ENCODE peak calls at places on chromosomes 1 and 21, in eight cellular contexts. One of them, this sample, is unnamed.

GRCh38 chr1:161502641-161503393 is 2.4 kb upstream of the FCGR2A start:
- DNase-seq in cardiac fibroblast: peak; percentile 57
- DNase-seq in mesenchymal stem cell: peak; percentile 54
- DNase-seq in small intestine: no peak
- DNase-seq in T follicular helper cell: no peak
- DNase-seq in glomerular endothelial cell: no peak
- DNase-seq in NCI-H1092 treated with DMSO at 0.1 percent for 48 hours: no peak
- DNase-seq in RPMI8226: no peak
- DNase-seq in this sample: peak; percentile 17

GRCh38 chr1:160542303-160542945 is 19.4 kb upstream of the SLAMF6 start:
- DNase-seq in cardiac fibroblast: no peak
- DNase-seq in NCI-H1092 treated with DMSO at 0.1 percent for 48 hours: no peak
- DNase-seq in glomerular endothelial cell: no peak
- DNase-seq in T follicular helper cell: no peak
- DNase-seq in RPMI8226: no peak
- DNase-seq in small intestine: peak; percentile 89
- DNase-seq in mesenchymal stem cell: peak; percentile 8
- DNase-seq in this sample: no peak

GRCh38 chr1:169326644-169327316 is 40.8 kb downstream of the NME7 start:
- DNase-seq in mesenchymal stem cell: peak; percentile 29
- DNase-seq in small intestine: peak; percentile 42
- DNase-seq in RPMI8226: no peak
- DNase-seq in T follicular helper cell: no peak
- DNase-seq in NCI-H1092 treated with DMSO at 0.1 percent for 48 hours: no peak
- DNase-seq in glomerular endothelial cell: peak; percentile 39
- DNase-seq in cardiac fibroblast: peak; percentile 51
- DNase-seq in this sample: peak; percentile 57

GRCh38 chr21:31905444-31906400 is 32.9 kb downstream of the HUNK start:
- DNase-seq in glomerular endothelial cell: no peak
- DNase-seq in T follicular helper cell: no peak
- DNase-seq in NCI-H1092 treated with DMSO at 0.1 percent for 48 hours: no peak
- DNase-seq in mesenchymal stem cell: no peak
- DNase-seq in cardiac fibroblast: no peak
- DNase-seq in small intestine: no peak
- DNase-seq in RPMI8226: no peak
- DNase-seq in this sample: peak; percentile 59

GRCh38 chr1:162384601-162385279 is 3.2 kb downstream of the C1orf226 start:
- DNase-seq in NCI-H1092 treated with DMSO at 0.1 percent for 48 hours: no peak
- DNase-seq in mesenchymal stem cell: no peak
- DNase-seq in T follicular helper cell: no peak
- DNase-seq in RPMI8226: no peak
- DNase-seq in small intestine: no peak
- DNase-seq in cardiac fibroblast: no peak
- DNase-seq in glomerular endothelial cell: no peak
- DNase-seq in this sample: no peak

GRCh38 chr1:201014816-201015200 is 8.7 kb downstream of the KIF21B start:
- DNase-seq in T follicular helper cell: no peak
- DNase-seq in NCI-H1092 treated with DMSO at 0.1 percent for 48 hours: no peak
- DNase-seq in mesenchymal stem cell: no peak
- DNase-seq in small intestine: no peak
- DNase-seq in glomerular endothelial cell: no peak
- DNase-seq in cardiac fibroblast: no peak
- DNase-seq in RPMI8226: no peak
- DNase-seq in this sample: no peak

GRCh38 chr1:22207605-22208264 is 64.8 kb upstream of the WNT4 start:
- DNase-seq in small intestine: no peak
- DNase-seq in mesenchymal stem cell: no peak
- DNase-seq in cardiac fibroblast: no peak
- DNase-seq in RPMI8226: no peak
- DNase-seq in NCI-H1092 treated with DMSO at 0.1 percent for 48 hours: peak; percentile 86
- DNase-seq in T follicular helper cell: no peak
- DNase-seq in glomerular endothelial cell: no peak
- DNase-seq in this sample: no peak

GRCh38 chr1:85629532-85629920 is 49.0 kb downstream of the CCN1 start:
- DNase-seq in NCI-H1092 treated with DMSO at 0.1 percent for 48 hours: no peak
- DNase-seq in RPMI8226: no peak
- DNase-seq in glomerular endothelial cell: no peak
- DNase-seq in mesenchymal stem cell: peak; percentile 75
- DNase-seq in cardiac fibroblast: peak; percentile 57
- DNase-seq in small intestine: no peak
- DNase-seq in T follicular helper cell: no peak
- DNase-seq in this sample: peak; percentile 31

GRCh38 chr1:74193908-74194307 is 4.1 kb downstream of the LRRIQ3 start:
- DNase-seq in mesenchymal stem cell: peak; percentile 39
- DNase-seq in small intestine: no peak
- DNase-seq in glomerular endothelial cell: no peak
- DNase-seq in cardiac fibroblast: peak; percentile 59
- DNase-seq in T follicular helper cell: no peak
- DNase-seq in NCI-H1092 treated with DMSO at 0.1 percent for 48 hours: no peak
- DNase-seq in RPMI8226: no peak
- DNase-seq in this sample: peak; percentile 30

GRCh38 chr1:188689542-188689941 is 1788.1 kb downstream of the BRINP3 start:
- DNase-seq in small intestine: no peak
- DNase-seq in T follicular helper cell: no peak
- DNase-seq in mesenchymal stem cell: peak; percentile 14
- DNase-seq in NCI-H1092 treated with DMSO at 0.1 percent for 48 hours: peak; percentile 7
- DNase-seq in glomerular endothelial cell: no peak
- DNase-seq in cardiac fibroblast: no peak
- DNase-seq in RPMI8226: no peak
- DNase-seq in this sample: peak; percentile 18

GRCh38 chr1:162276493-162276892 is 100.2 kb downstream of the SPATA46 start:
- DNase-seq in NCI-H1092 treated with DMSO at 0.1 percent for 48 hours: peak; percentile 32
- DNase-seq in small intestine: peak; percentile 59
- DNase-seq in RPMI8226: peak; percentile 20
- DNase-seq in cardiac fibroblast: peak; percentile 61
- DNase-seq in T follicular helper cell: no peak
- DNase-seq in glomerular endothelial cell: peak; percentile 23
- DNase-seq in mesenchymal stem cell: peak; percentile 43
- DNase-seq in this sample: no peak

GRCh38 chr1:159071970-159072582 is 4.5 kb downstream of the AIM2 start:
- DNase-seq in T follicular helper cell: no peak
- DNase-seq in NCI-H1092 treated with DMSO at 0.1 percent for 48 hours: peak; percentile 29
- DNase-seq in small intestine: peak; percentile 56
- DNase-seq in mesenchymal stem cell: peak; percentile 74
- DNase-seq in cardiac fibroblast: peak; percentile 84
- DNase-seq in RPMI8226: peak; percentile 61
- DNase-seq in glomerular endothelial cell: peak; percentile 61
- DNase-seq in this sample: peak; percentile 43

GRCh38 chr21:44870748-44871495 is 2.6 kb downstream of the PTTG1IP start:
- DNase-seq in RPMI8226: no peak
- DNase-seq in cardiac fibroblast: peak; percentile 22
- DNase-seq in T follicular helper cell: no peak
- DNase-seq in glomerular endothelial cell: no peak
- DNase-seq in NCI-H1092 treated with DMSO at 0.1 percent for 48 hours: no peak
- DNase-seq in small intestine: peak; percentile 39
- DNase-seq in mesenchymal stem cell: peak; percentile 64
- DNase-seq in this sample: peak; percentile 26

GRCh38 chr1:224457782-224458144 is 23.2 kb upstream of the WDR26 start:
- DNase-seq in NCI-H1092 treated with DMSO at 0.1 percent for 48 hours: no peak
- DNase-seq in small intestine: no peak
- DNase-seq in RPMI8226: no peak
- DNase-seq in T follicular helper cell: no peak
- DNase-seq in cardiac fibroblast: no peak
- DNase-seq in mesenchymal stem cell: no peak
- DNase-seq in glomerular endothelial cell: no peak
- DNase-seq in this sample: no peak

GRCh38 chr1:76095800-76096199 is 21.3 kb downstream of the ST6GALNAC3 start:
- DNase-seq in small intestine: no peak
- DNase-seq in NCI-H1092 treated with DMSO at 0.1 percent for 48 hours: no peak
- DNase-seq in RPMI8226: no peak
- DNase-seq in cardiac fibroblast: no peak
- DNase-seq in mesenchymal stem cell: no peak
- DNase-seq in T follicular helper cell: no peak
- DNase-seq in glomerular endothelial cell: no peak
- DNase-seq in this sample: no peak

GRCh38 chr1:201585099-201585498 is 46.2 kb downstream of the NAV1 start:
- DNase-seq in cardiac fibroblast: peak; percentile 57
- DNase-seq in RPMI8226: no peak
- DNase-seq in T follicular helper cell: no peak
- DNase-seq in small intestine: no peak
- DNase-seq in mesenchymal stem cell: peak; percentile 87
- DNase-seq in NCI-H1092 treated with DMSO at 0.1 percent for 48 hours: no peak
- DNase-seq in glomerular endothelial cell: no peak
- DNase-seq in this sample: peak; percentile 67

GRCh38 chr1:152165291-152166077 is 6.5 kb upstream of the RPTN start:
- DNase-seq in mesenchymal stem cell: no peak
- DNase-seq in glomerular endothelial cell: no peak
- DNase-seq in cardiac fibroblast: no peak
- DNase-seq in T follicular helper cell: no peak
- DNase-seq in small intestine: no peak
- DNase-seq in RPMI8226: no peak
- DNase-seq in NCI-H1092 treated with DMSO at 0.1 percent for 48 hours: no peak
- DNase-seq in this sample: no peak

GRCh38 chr1:228809621-228810313 is 74.5 kb downstream of the RHOU start:
- DNase-seq in RPMI8226: no peak
- DNase-seq in small intestine: peak; percentile 89
- DNase-seq in T follicular helper cell: no peak
- DNase-seq in mesenchymal stem cell: no peak
- DNase-seq in glomerular endothelial cell: no peak
- DNase-seq in NCI-H1092 treated with DMSO at 0.1 percent for 48 hours: no peak
- DNase-seq in cardiac fibroblast: no peak
- DNase-seq in this sample: no peak

GRCh38 chr1:207808911-207809555 is 57.2 kb downstream of the CD46 start:
- DNase-seq in glomerular endothelial cell: no peak
- DNase-seq in NCI-H1092 treated with DMSO at 0.1 percent for 48 hours: no peak
- DNase-seq in RPMI8226: no peak
- DNase-seq in mesenchymal stem cell: no peak
- DNase-seq in T follicular helper cell: no peak
- DNase-seq in small intestine: no peak
- DNase-seq in cardiac fibroblast: no peak
- DNase-seq in this sample: no peak

GRCh38 chr1:172456344-172456769 is 12.5 kb upstream of the PIGC start:
- DNase-seq in glomerular endothelial cell: no peak
- DNase-seq in mesenchymal stem cell: no peak
- DNase-seq in cardiac fibroblast: no peak
- DNase-seq in NCI-H1092 treated with DMSO at 0.1 percent for 48 hours: no peak
- DNase-seq in small intestine: no peak
- DNase-seq in RPMI8226: no peak
- DNase-seq in T follicular helper cell: no peak
- DNase-seq in this sample: no peak

GRCh38 chr1:23742670-23743286 is 493 bp upstream of the ELOA start:
- DNase-seq in mesenchymal stem cell: peak; percentile 53
- DNase-seq in small intestine: no peak
- DNase-seq in RPMI8226: no peak
- DNase-seq in glomerular endothelial cell: no peak
- DNase-seq in cardiac fibroblast: peak; percentile 34
- DNase-seq in T follicular helper cell: peak; percentile 0
- DNase-seq in NCI-H1092 treated with DMSO at 0.1 percent for 48 hours: peak; percentile 58
- DNase-seq in this sample: no peak

This sample was measured in astrocyte.